ENCODE peak calls at places on chromosomes 7 and 10, in eight cellular contexts. M is body of pancreas, O is HAP-1, E is neural progenitor cell, D is cardiac muscle cell, A is Peyer's patch, F is AG04450, U is left ventricle myocardium inferior. Q is an unnamed sample. For H3K27me3, the result is how much of the 10 kb centered on the place peaks cover.

GRCh38 chr10:113447278-113447677 is 105.6 kb upstream of the HABP2 start:
- DNase-seq in E (no peak), M (no peak), A (no peak), F (no peak), U (no peak), O (no peak), D (no peak), Q (no peak)

GRCh38 chr10:117741524-117741923 is 199.0 kb downstream of the EMX2 start:
- DNase-seq in A (no peak), U (no peak), O (no peak), M (no peak), D (no peak), F (no peak), E (no peak), Q (peak)

GRCh38 chr10:3169738-3170137 is 2.8 kb downstream of the PITRM1 start:
- DNase-seq in M (no peak), U (no peak), D (no peak), E (peak), F (no peak), O (no peak), A (no peak), Q (no peak)

GRCh38 chr10:96577037-96577436 is 9.8 kb downstream of the TM9SF3 start:
- DNase-seq in O (no peak), U (no peak), D (no peak), F (no peak), M (no peak), A (no peak), E (no peak), Q (no peak)

GRCh38 chr10:87734987-87735827 is 75.5 kb downstream of the PAPSS2 start:
- DNase-seq in F (peak), M (peak), E (peak), D (peak), U (no peak), O (peak), A (no peak), Q (peak)

GRCh38 chr7:77226357-77226839 is 26.8 kb upstream of the FGL2 start:
- DNase-seq in E (no peak), O (no peak), M (no peak), F (no peak), D (peak), A (no peak), U (no peak), Q (no peak)

GRCh38 chr10:91672021-91672608 is 39.2 kb upstream of the PPP1R3C start:
- DNase-seq in U (no peak), O (peak), D (peak), E (peak), A (no peak), F (peak), M (no peak), Q (no peak)

GRCh38 chr7:91657386-91658120 is 222.9 kb downstream of the MTERF1 start:
- DNase-seq in A (no peak), F (no peak), U (no peak), D (peak), O (peak), M (no peak), E (no peak), Q (no peak)

GRCh38 chr7:110922906-110923305 is 168.0 kb upstream of the LRRN3 start:
- DNase-seq in F (no peak), E (no peak), A (no peak), D (peak), M (no peak), O (no peak), U (no peak), Q (no peak)

GRCh38 chr7:128167791-128168666 is 73.0 kb upstream of the LEP start:
- DNase-seq in E (peak), O (no peak), F (no peak), A (no peak), U (no peak), M (peak), D (no peak), Q (peak)

GRCh38 chr10:129790710-129791446 is 173.2 kb downstream of the EBF3 start:
- DNase-seq in M (no peak), D (no peak), A (no peak), E (no peak), F (no peak), O (no peak), U (no peak), Q (no peak)

GRCh38 chr7:38940774-38941173 is 31.8 kb upstream of the VPS41 start:
- DNase-seq in E (no peak), M (no peak), O (no peak), F (no peak), U (no peak), A (no peak), D (no peak), Q (no peak)

GRCh38 chr10:63628526-63629362 is 107.5 kb downstream of the REEP3 start:
- DNase-seq in E (peak), O (peak), A (peak), M (peak), U (peak), D (peak), F (no peak), Q (peak)

GRCh38 chr10:16835223-16835622 is 18.0 kb upstream of the RSU1 start:
- DNase-seq in O (no peak), F (no peak), A (no peak), U (no peak), M (no peak), D (no peak), E (no peak), Q (no peak)

GRCh38 chr7:132081686-132082085 is 494.6 kb downstream of the PLXNA4 start:
- DNase-seq in U (no peak), O (no peak), D (no peak), A (no peak), F (no peak), M (no peak), E (no peak), Q (no peak)

GRCh38 chr7:47991741-47992311 is 12.4 kb upstream of the HUS1 start:
- DNase-seq in U (peak), M (peak), A (peak), E (peak), O (peak), F (no peak), D (peak), Q (peak)

GRCh38 chr7:81162771-81163525 is 244.1 kb upstream of the SEMA3C start:
- DNase-seq in D (no peak), A (no peak), F (no peak), U (no peak), O (no peak), E (no peak), M (no peak), Q (no peak)

GRCh38 chr7:6606866-6607583 is 8.4 kb upstream of the ZNF853 start:
- DNase-seq in D (no peak), U (no peak), O (no peak), A (no peak), F (no peak), M (no peak), E (no peak), Q (peak)

GRCh38 chr10:118827466-118828155 is 72.8 kb upstream of the CACUL1 start:
- DNase-seq in M (no peak), A (no peak), D (no peak), U (no peak), O (no peak), F (no peak), E (no peak), Q (no peak)

GRCh38 chr7:35253182-35253679 is 669 bp downstream of the TBX20 start:
- DNase-seq in U (no peak), M (no peak), A (no peak), D (peak), F (no peak), E (peak), O (peak), Q (peak)

GRCh38 chr7:105794741-105795729 is 81.4 kb downstream of the ATXN7L1 start:
- DNase-seq in D (peak), M (no peak), A (no peak), E (no peak), O (no peak), F (peak), U (peak), Q (no peak)

GRCh38 chr7:150375662-150376521 is 3.2 kb upstream of the ZNF775 start:
- DNase-seq in A (no peak), U (no peak), E (peak), O (no peak), F (no peak), M (no peak), D (no peak), Q (peak)

GRCh38 chr10:73003822-73004221 is 49.2 kb upstream of the PLA2G12B start:
- DNase-seq in D (no peak), E (no peak), A (no peak), U (no peak), O (no peak), M (no peak), F (no peak), Q (no peak)

GRCh38 chr7:6276911-6277408 is 4.5 kb upstream of the CYTH3 start:
- DNase-seq in M (no peak), F (no peak), D (peak), O (no peak), U (no peak), E (no peak), A (no peak), Q (no peak)

GRCh38 chr10:119113805-119114732 is 10.2 kb downstream of the DENND10 start:
- DNase-seq in A (no peak), U (no peak), M (no peak), E (no peak), D (peak), O (no peak), F (peak), Q (no peak)

GRCh38 chr7:45609180-45609579 is 35.0 kb downstream of the ADCY1 start:
- DNase-seq in U (no peak), A (no peak), D (no peak), O (no peak), F (no peak), E (no peak), M (no peak), Q (no peak)

GRCh38 chr7:116025098-116025809 is 5.3 kb downstream of the TFEC start:
- DNase-seq in M (no peak), D (peak), O (no peak), U (no peak), E (no peak), F (no peak), A (no peak), Q (no peak)

GRCh38 chr10:115921795-115922194 is 351.2 kb downstream of the GFRA1 start:
- DNase-seq in M (no peak), E (no peak), O (no peak), U (no peak), A (no peak), D (peak), F (no peak), Q (no peak)

GRCh38 chr7:135673360-135673706 is 11.0 kb downstream of the STMP1 start:
- DNase-seq in U (no peak), M (no peak), O (no peak), D (peak), E (no peak), A (no peak), F (no peak), Q (no peak)

GRCh38 chr7:44122529-44122928 is 819 bp downstream of the POLD2 start:
- DNase-seq in D (no peak), F (no peak), U (no peak), A (no peak), O (no peak), E (no peak), M (no peak), Q (no peak)

GRCh38 chr7:40298421-40298820 is 163.6 kb downstream of the SUGCT start:
- DNase-seq in E (no peak), D (peak), U (no peak), M (no peak), F (no peak), O (no peak), A (no peak), Q (no peak)

GRCh38 chr10:80535671-80536360 is 1.9 kb upstream of the SH2D4B start:
- DNase-seq in F (no peak), M (peak), D (peak), U (peak), O (no peak), A (peak), E (peak), Q (peak)

GRCh38 chr10:16231734-16232133 is 205.1 kb upstream of the PTER start:
- DNase-seq in D (no peak), O (no peak), M (no peak), E (no peak), A (no peak), U (no peak), F (no peak), Q (no peak)

GRCh38 chr10:75235375-75236177 is at the start of gene COMTD1:
- DNase-seq in M (peak), F (peak), E (peak), U (peak), A (peak), O (peak), D (peak), Q (peak)

GRCh38 chr7:78296689-78297371 is 498.3 kb downstream of the PHTF2 start:
- DNase-seq in F (no peak), E (no peak), O (no peak), U (no peak), A (no peak), M (peak), D (no peak), Q (no peak)

GRCh38 chr7:101231644-101232043 is 6.0 kb downstream of the CLDN15 start:
- DNase-seq in A (no peak), U (no peak), M (no peak), E (no peak), O (no peak), F (no peak), D (no peak), Q (no peak)

GRCh38 chr10:106401161-106401560 is 763.3 kb downstream of the SORCS1 start:
- DNase-seq in E (no peak), F (no peak), M (no peak), D (peak), A (no peak), O (no peak), U (no peak), Q (no peak)

GRCh38 chr10:106392781-106393180 is 771.7 kb downstream of the SORCS1 start:
- DNase-seq in M (no peak), O (no peak), D (no peak), U (no peak), F (no peak), E (peak), A (no peak), Q (no peak)

GRCh38 chr10:106396192-106396591 is 768.3 kb downstream of the SORCS1 start:
- DNase-seq in A (no peak), F (no peak), O (no peak), U (no peak), M (no peak), D (no peak), E (no peak), Q (no peak)

GRCh38 chr10:106399112-106399511 is 765.4 kb downstream of the SORCS1 start:
- DNase-seq in A (no peak), M (no peak), F (no peak), E (peak), D (no peak), O (no peak), U (no peak), Q (no peak)

DNA sequence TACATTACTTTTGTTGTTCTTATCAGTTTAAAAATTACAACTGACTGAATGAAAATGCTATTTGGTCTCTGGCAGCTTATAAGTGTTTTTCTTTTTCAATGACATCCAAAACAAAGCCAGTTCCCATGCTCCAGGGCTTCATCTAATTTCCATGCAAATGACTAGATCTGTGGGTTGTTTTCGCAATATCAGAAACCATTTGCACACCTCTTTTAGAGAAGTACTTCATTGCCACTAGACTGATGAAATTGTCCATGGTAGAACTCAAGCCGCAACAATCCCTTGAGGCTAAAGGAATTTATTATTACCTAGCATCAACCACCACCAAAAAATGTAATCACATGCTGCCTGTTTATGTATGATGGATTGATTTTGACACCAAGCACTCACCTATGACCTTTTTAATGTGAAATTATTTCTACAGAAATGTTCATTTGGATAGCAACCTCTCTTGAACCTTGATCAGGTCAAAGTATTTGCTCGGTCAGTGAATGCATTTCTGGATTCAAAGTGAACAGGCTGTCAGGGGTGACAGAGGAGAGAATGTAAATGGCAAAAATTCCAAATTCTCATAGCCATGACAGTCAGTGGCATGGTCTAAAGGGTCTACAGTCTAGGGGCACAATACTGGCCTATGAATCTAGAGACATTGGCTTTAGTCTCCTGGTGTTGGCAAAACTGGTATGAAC is 769.3 kb downstream of the SORCS1 start:
- DNase-seq in U (no peak), E (no peak), M (no peak), F (no peak), O (no peak), D (peak), A (no peak), Q (no peak)
- H3K27me3 ChIP-seq in U (under half), E (under half), M (under half), F (under half), O (under half), D (under half), A (under half), Q (under half)

DNA sequence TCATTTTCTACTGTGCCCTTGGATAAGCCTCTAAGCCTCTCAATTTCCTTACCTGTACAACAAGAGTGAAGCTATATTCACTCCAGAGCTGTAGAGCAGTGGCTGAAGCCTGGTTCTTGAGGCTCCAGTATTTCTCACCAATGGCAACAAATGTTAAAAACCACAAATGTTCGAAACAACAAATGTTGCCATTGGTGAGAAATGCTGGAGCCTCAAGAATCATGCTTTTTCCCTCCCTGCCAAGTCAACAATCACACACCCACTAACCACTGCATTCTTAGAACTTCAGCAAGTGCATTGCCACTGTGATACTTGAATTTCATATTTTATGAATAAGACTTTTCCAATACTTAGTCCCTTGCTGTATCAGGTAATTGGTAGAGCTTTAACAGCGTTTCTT is 237.9 kb downstream of the TMEM26 start:
- DNase-seq in M (no peak), F (no peak), O (no peak), A (no peak), D (no peak), U (no peak), E (no peak), Q (no peak)
- H3K27me3 ChIP-seq in M (under half), F (under half), O (under half), A (under half), D (under half), U (under half), E (under half), Q (under half)

DNA sequence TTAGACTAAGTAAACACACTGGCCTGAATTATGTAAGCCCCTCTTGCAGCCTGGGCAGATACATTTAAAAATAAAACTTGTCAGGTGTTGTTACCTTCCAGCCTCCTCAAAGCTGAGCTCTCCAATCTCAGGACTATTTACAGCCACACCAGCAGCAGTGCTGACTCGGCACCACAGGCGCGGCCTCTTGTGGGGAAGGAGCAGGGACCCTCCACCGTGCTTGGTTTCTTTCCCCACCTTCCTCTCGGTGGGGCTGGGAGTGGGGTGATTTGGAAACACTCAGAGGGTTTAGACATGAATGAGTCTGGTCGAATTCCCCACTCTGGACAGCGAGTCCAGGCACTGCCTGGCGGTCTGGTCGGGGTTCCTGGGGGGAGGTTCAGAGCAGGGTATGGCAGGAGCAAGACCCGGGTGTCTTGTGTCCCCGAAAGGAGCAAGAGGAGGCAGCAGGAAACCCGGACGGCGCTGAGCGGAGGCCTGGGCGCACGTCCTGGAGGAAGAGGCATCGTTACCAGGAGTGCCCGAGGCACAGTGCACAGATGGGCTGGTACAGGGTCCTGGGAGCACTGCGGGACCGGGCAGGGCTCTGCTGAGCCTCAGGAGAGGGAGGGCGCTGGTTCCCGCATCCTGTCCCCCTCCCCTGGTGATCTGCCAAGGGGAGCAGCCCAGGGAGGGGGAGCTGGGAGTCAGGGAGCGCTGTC is 29.2 kb upstream of the CFAP46 start:
- DNase-seq in M (no peak), O (no peak), E (no peak), U (no peak), D (no peak), A (no peak), F (no peak), Q (peak)
- H3K27me3 ChIP-seq in M (under half), O (under half), E (under half), U (half or more), D (under half), A (under half), F (under half), Q (under half)

GRCh38 chr7:1672851-1673486 is 2.9 kb downstream of the ELFN1 start:
- DNase-seq in O (peak), F (no peak), A (no peak), U (no peak), D (no peak), E (no peak), M (peak), Q (no peak)
- H3K27me3 ChIP-seq in O (under half), F (half or more), A (under half), U (half or more), D (under half), E (half or more), M (under half), Q (under half)

DNA sequence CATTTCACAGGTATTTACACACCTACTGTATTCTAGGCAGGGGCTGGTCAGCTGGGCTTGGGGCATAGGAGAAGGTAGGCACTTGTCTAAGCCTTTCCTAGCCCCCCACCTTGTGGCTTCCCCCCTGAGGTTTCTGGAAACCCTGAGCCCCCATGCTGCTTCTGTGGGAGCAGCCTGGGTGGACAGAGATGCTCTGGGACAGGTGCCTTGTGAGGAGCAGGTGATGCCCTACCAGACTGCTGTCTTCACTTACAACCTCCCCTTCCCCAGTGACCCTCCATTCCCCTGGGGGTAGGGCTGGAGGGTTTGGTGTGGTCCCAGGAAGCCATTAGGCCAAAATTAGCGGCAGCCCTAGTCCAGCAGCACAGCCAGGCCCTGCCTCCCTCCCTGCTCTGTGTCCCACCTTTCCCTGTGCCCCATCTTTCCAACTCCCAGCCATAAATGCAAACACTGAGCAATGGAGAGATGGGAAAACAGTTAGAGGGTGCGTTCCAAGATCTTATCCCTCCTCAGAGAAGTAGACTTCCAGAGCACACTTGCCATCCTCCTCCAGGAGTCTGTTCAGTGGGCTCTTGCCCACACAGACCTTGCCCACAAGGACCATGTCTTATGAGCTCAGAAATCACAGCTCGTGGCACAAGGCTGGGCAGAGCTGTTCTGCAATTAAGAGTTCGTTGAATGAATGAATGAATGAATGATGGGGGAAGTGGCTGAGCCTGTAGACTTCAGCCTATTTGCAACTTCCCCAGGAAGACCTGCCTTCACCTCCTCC is 1.4 kb upstream of the FGF8 start:
- DNase-seq in U (no peak), E (no peak), D (no peak), M (no peak), F (no peak), O (no peak), A (no peak), Q (peak)
- H3K27me3 ChIP-seq in U (half or more), E (half or more), D (under half), M (under half), F (half or more), O (under half), A (under half), Q (under half)

GRCh38 chr7:141501451-141501850 is 49.8 kb upstream of the AGK start:
- DNase-seq in F (no peak), A (no peak), M (no peak), O (no peak), D (no peak), E (no peak), U (no peak), Q (no peak)
- H3K27me3 ChIP-seq in F (under half), A (under half), M (under half), O (under half), D (under half), E (under half), U (under half), Q (under half)

GRCh38 chr7:33720870-33721269 is 184.5 kb upstream of the BMPER start:
- DNase-seq in O (no peak), F (no peak), A (no peak), M (no peak), E (no peak), U (no peak), D (no peak), Q (no peak)
- H3K27me3 ChIP-seq in O (under half), F (under half), A (under half), M (under half), E (under half), U (under half), D (under half), Q (under half)

Q was measured in H7.